ENCODE peak calls at places on chromosome 11, in seven cellular contexts. One of them, this sample, is unnamed.

GRCh38 chr11:76293189-76293631 is 86.9 kb upstream of the WNT11 start:
- DNase-seq in GM23248: no peak
- DNase-seq in MM.1S: no peak
- DNase-seq in GM23338: no peak
- DNase-seq in HCT116: no peak
- DNase-seq in PC-3: no peak
- DNase-seq in hepatocyte: no peak
- DNase-seq in this sample: no peak

GRCh38 chr11:76233936-76234703 is 27.8 kb upstream of the WNT11 start:
- DNase-seq in GM23248: peak; percentile 67
- DNase-seq in MM.1S: peak; percentile 36
- DNase-seq in GM23338: peak; percentile 51
- DNase-seq in HCT116: no peak
- DNase-seq in PC-3: no peak
- DNase-seq in hepatocyte: peak; percentile 46
- DNase-seq in this sample: peak; percentile 68

GRCh38 chr11:95058622-95059021 is 8.1 kb upstream of the SRSF8 start:
- DNase-seq in GM23248: peak; percentile 35
- DNase-seq in MM.1S: no peak
- DNase-seq in GM23338: no peak
- DNase-seq in HCT116: no peak
- DNase-seq in PC-3: no peak
- DNase-seq in hepatocyte: no peak
- DNase-seq in this sample: no peak

GRCh38 chr11:73463359-73463758 is 87.2 kb downstream of the RELT start:
- DNase-seq in GM23248: peak; percentile 91
- DNase-seq in MM.1S: no peak
- DNase-seq in GM23338: no peak
- DNase-seq in HCT116: no peak
- DNase-seq in PC-3: peak; percentile 12
- DNase-seq in hepatocyte: no peak
- DNase-seq in this sample: no peak

GRCh38 chr11:13685461-13686108 is 17.1 kb downstream of the FAR1 start:
- DNase-seq in GM23248: peak; percentile 23
- DNase-seq in MM.1S: no peak
- DNase-seq in GM23338: no peak
- DNase-seq in HCT116: no peak
- DNase-seq in PC-3: no peak
- DNase-seq in hepatocyte: no peak
- DNase-seq in this sample: no peak

GRCh38 chr11:19380375-19380774 is 139.6 kb upstream of the E2F8 start:
- DNase-seq in GM23248: peak; percentile 97
- DNase-seq in MM.1S: no peak
- DNase-seq in GM23338: no peak
- DNase-seq in HCT116: peak; percentile 29
- DNase-seq in PC-3: peak; percentile 85
- DNase-seq in hepatocyte: peak; percentile 23
- DNase-seq in this sample: no peak

GRCh38 chr11:6505577-6506240 is 8.6 kb downstream of the DNHD1 start:
- DNase-seq in GM23248: peak; percentile 86
- DNase-seq in MM.1S: peak; percentile 27
- DNase-seq in GM23338: peak; percentile 76
- DNase-seq in HCT116: peak; percentile 40
- DNase-seq in PC-3: peak; percentile 58
- DNase-seq in hepatocyte: peak; percentile 62
- DNase-seq in this sample: peak; percentile 51

GRCh38 chr11:94519478-94520084 is 7.3 kb downstream of the C11orf97 start:
- DNase-seq in GM23248: peak; percentile 69
- DNase-seq in MM.1S: peak; percentile 54
- DNase-seq in GM23338: peak; percentile 62
- DNase-seq in HCT116: peak; percentile 19
- DNase-seq in PC-3: peak; percentile 76
- DNase-seq in hepatocyte: peak; percentile 52
- DNase-seq in this sample: peak; percentile 40

GRCh38 chr11:94032725-94033124 is 11.6 kb downstream of the HEPHL1 start:
- DNase-seq in GM23248: no peak
- DNase-seq in MM.1S: no peak
- DNase-seq in GM23338: no peak
- DNase-seq in HCT116: no peak
- DNase-seq in PC-3: no peak
- DNase-seq in hepatocyte: no peak
- DNase-seq in this sample: no peak

GRCh38 chr11:78909386-78909785 is 334.7 kb upstream of the NARS2 start:
- DNase-seq in GM23248: no peak
- DNase-seq in MM.1S: no peak
- DNase-seq in GM23338: no peak
- DNase-seq in HCT116: no peak
- DNase-seq in PC-3: no peak
- DNase-seq in hepatocyte: no peak
- DNase-seq in this sample: no peak

GRCh38 chr11:110130642-110131238 is 37.5 kb downstream of the ZC3H12C start:
- DNase-seq in GM23248: no peak
- DNase-seq in MM.1S: no peak
- DNase-seq in GM23338: peak; percentile 44
- DNase-seq in HCT116: no peak
- DNase-seq in PC-3: no peak
- DNase-seq in hepatocyte: peak; percentile 16
- DNase-seq in this sample: peak; percentile 93

GRCh38 chr11:108235192-108235591 is 12.3 kb downstream of the ATM start:
- DNase-seq in GM23248: no peak
- DNase-seq in MM.1S: no peak
- DNase-seq in GM23338: no peak
- DNase-seq in HCT116: no peak
- DNase-seq in PC-3: no peak
- DNase-seq in hepatocyte: no peak
- DNase-seq in this sample: no peak

GRCh38 chr11:74950374-74950969 is 1.4 kb downstream of the SPCS2 start:
- DNase-seq in GM23248: no peak
- DNase-seq in MM.1S: peak; percentile 23
- DNase-seq in GM23338: no peak
- DNase-seq in HCT116: no peak
- DNase-seq in PC-3: no peak
- DNase-seq in hepatocyte: no peak
- DNase-seq in this sample: no peak

GRCh38 chr11:46234261-46234660 is 43.2 kb upstream of the CREB3L1 start:
- DNase-seq in GM23248: no peak
- DNase-seq in MM.1S: no peak
- DNase-seq in GM23338: peak; percentile 43
- DNase-seq in HCT116: no peak
- DNase-seq in PC-3: no peak
- DNase-seq in hepatocyte: no peak
- DNase-seq in this sample: peak; percentile 85

DNA sequence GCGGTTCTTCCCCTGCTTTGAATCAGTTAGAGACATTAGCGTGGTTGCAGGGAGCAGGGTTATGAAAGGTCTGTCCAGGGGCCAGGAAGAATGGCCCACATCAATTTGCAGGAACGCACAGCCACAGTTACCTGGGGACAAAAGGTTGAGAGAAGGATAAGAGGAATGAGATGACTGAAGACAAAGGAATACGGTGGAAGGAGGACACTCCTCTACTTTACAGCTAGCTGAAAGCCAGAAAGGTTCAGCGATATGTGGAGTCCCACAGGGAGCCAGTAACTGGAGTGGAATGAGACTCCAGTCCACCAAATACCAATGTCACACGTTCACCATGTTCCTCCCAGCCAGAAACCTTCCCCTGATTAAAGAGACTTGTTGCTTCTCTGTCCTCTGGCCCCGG is 10.7 kb downstream of the XNDC1N start:
- DNase-seq in GM23248: peak; percentile 29
- DNase-seq in MM.1S: no peak
- DNase-seq in GM23338: no peak
- DNase-seq in HCT116: no peak
- DNase-seq in PC-3: no peak
- DNase-seq in hepatocyte: no peak
- DNase-seq in this sample: no peak
- TF ChIP-seq EZH2 in GM23248: no peak
- TF ChIP-seq EZH2 in MM.1S: no peak
- TF ChIP-seq EZH2 in GM23338: no peak
- TF ChIP-seq EZH2 in HCT116: no peak
- TF ChIP-seq EZH2 in PC-3: no peak
- TF ChIP-seq EZH2 in hepatocyte: no peak
- TF ChIP-seq EZH2 in this sample: no peak

GRCh38 chr11:28835317-28835716 is 727.1 kb downstream of the METTL15 start:
- DNase-seq in GM23248: no peak
- DNase-seq in MM.1S: no peak
- DNase-seq in GM23338: no peak
- DNase-seq in HCT116: no peak
- DNase-seq in PC-3: no peak
- DNase-seq in hepatocyte: no peak
- DNase-seq in this sample: no peak
- TF ChIP-seq EZH2phosphoT487 in GM23248: no peak
- TF ChIP-seq EZH2phosphoT487 in MM.1S: no peak
- TF ChIP-seq EZH2phosphoT487 in GM23338: no peak
- TF ChIP-seq EZH2phosphoT487 in HCT116: no peak
- TF ChIP-seq EZH2phosphoT487 in PC-3: no peak
- TF ChIP-seq EZH2phosphoT487 in hepatocyte: no peak
- TF ChIP-seq EZH2phosphoT487 in this sample: no peak

DNA sequence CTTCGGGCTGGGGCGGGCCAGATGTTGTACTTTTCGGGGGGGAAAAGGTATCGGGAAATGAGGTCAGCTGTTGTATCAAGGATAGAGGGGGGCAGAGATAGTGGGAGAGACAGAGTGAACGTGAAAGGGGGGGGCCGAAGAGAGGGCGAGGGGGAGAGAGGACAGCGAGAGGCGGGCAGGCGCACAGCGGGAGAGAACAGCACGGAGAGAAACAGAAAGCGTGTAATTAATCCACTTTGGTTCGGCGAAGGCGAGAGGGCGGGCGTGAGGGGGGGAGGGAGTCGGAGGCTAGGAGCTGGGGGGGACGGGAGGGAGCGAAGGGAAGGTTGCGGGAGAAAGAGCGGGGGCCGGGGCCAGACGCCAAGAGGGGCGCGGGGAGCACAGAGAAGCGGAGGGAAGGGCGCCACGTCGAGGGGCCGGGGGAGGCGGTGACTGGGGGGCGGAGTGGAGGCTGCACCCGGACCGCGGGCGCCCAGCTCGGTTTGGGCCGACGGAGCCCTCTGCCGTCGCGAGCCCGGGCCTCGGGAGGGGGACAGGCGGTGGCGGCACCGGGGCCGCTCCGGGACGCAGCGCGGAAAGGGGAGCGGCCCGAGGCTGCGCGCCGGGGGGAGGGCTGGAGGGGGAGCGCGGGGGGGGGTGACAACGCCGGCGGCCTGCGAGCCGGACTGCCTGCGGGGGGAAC is 612 bp downstream of the IGF2 start:
- DNase-seq in GM23248: peak; percentile 27
- DNase-seq in MM.1S: no peak
- DNase-seq in GM23338: peak; percentile 56
- DNase-seq in HCT116: no peak
- DNase-seq in PC-3: no peak
- DNase-seq in hepatocyte: peak; percentile 55
- DNase-seq in this sample: peak; percentile 79
- TF ChIP-seq EZH2 in GM23248: peak; percentile 86
- TF ChIP-seq EZH2 in MM.1S: peak; percentile 89
- TF ChIP-seq EZH2 in GM23338: peak; percentile 83
- TF ChIP-seq EZH2 in HCT116: no peak
- TF ChIP-seq EZH2 in PC-3: no peak
- TF ChIP-seq EZH2 in hepatocyte: no peak
- TF ChIP-seq EZH2 in this sample: peak; percentile 72

DNA sequence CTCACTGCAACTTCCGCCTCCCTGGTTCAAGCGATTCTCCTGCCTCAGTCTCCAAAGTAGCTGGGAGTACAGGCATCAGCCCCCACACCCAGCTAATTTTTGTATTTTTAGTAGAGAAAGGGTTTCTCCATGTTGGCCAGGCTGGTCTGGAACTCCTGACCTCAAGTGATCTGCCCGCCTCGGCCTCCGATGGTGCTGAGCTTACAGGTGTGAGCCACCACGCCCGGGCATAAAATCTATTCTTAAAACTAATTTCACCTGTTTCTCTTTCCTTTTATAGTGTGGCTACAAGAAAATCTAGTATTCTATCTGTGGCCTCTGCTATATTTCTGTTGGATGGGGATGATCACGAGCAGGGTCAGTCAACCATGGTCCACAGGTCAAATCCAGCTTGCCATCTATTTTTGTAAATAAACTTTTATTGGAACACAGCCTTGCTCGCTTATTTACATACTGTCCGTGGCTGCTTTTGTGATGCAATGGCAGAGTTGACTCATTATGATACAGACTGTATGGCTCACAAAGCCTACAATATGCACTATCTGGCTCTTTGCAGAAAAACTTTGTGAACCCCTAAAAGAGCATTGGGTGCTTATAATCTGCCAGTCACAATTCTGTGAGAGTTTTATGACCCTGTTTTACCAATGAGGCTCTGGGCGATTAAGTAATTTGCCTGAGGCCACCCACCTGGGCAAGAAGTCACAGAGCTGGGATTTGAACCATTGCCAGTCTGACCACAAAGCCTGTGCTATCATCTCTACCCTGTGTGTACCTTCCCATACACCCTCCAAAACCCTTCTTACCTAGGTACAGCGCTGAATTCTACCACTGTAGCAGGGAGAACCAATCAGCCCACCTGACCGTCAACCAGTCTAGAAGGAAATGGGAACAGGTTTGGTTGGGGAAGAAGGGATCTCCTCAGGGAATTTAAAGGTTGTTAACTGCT is 28.3 kb downstream of the SLC1A2 start:
- DNase-seq in GM23248: peak; percentile 89
- DNase-seq in MM.1S: no peak
- DNase-seq in GM23338: no peak
- DNase-seq in HCT116: no peak
- DNase-seq in PC-3: peak; percentile 92
- DNase-seq in hepatocyte: peak; percentile 72
- DNase-seq in this sample: no peak
- TF ChIP-seq EZH2phosphoT487 in GM23248: no peak
- TF ChIP-seq EZH2phosphoT487 in MM.1S: no peak
- TF ChIP-seq EZH2phosphoT487 in GM23338: no peak
- TF ChIP-seq EZH2phosphoT487 in HCT116: no peak
- TF ChIP-seq EZH2phosphoT487 in PC-3: no peak
- TF ChIP-seq EZH2phosphoT487 in hepatocyte: no peak
- TF ChIP-seq EZH2phosphoT487 in this sample: no peak

DNA sequence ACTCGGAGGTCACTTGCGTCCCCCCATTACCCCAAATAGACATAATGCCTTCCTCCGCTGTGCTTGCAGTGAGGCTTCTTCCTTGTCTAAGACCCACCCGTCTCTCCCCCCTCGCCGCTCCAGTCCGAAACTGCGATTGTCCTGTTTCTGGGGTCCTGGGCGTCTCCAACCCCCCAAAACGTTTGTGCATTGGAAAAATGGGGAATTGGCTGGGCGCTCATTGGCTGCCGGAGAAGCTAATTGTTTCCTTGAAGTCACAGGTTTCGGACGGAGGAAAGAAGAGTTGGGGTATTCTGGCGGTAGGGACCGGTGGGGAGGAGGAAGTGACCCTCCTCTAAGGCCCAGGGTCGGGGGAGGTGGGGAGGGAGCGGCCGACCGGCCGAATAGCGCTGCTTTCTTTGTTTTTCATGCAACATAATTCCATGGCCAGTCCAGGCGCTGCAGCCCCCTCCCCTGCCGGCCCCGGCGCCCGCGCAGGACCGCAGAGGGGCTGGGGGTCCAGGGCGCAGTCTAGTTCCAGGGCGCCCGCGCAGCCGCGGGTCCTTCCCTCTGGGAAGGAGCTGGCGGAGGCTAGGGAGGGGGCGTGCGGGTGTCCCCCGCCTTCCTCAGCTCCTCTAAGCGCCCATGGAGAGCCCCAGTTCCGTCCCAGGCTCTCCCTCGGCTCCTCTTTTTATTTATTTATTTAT is 12.7 kb upstream of the CPT1A start:
- DNase-seq in GM23248: no peak
- DNase-seq in MM.1S: no peak
- DNase-seq in GM23338: peak; percentile 68
- DNase-seq in HCT116: no peak
- DNase-seq in PC-3: no peak
- DNase-seq in hepatocyte: no peak
- DNase-seq in this sample: peak; percentile 36
- TF ChIP-seq EZH2 in GM23248: peak; percentile 53
- TF ChIP-seq EZH2 in MM.1S: no peak
- TF ChIP-seq EZH2 in GM23338: peak; percentile 12
- TF ChIP-seq EZH2 in HCT116: no peak
- TF ChIP-seq EZH2 in PC-3: no peak
- TF ChIP-seq EZH2 in hepatocyte: no peak
- TF ChIP-seq EZH2 in this sample: peak; percentile 82

This sample was measured in neural progenitor cell.